ENCODE peak calls at places on chromosomes 6 and 20, in six cellular contexts. E, R, A, M, P and D are unnamed samples.

GRCh38 chr6:33543116-33543515 is 37.0 kb downstream of the BAK1 start:
- DNase-seq in E (no peak), R (no peak), A (no peak), M (no peak), P (no peak), D (no peak)

GRCh38 chr6:161152904-161153662 is 120.8 kb downstream of the AGPAT4 start:
- DNase-seq in E (no peak), R (peak), A (peak), M (no peak), P (peak), D (no peak)

GRCh38 chr6:42984924-42985475 is 630 bp downstream of the PPP2R5D start:
- DNase-seq in E (no peak), R (no peak), A (peak), M (peak), P (no peak), D (no peak)

GRCh38 chr20:23609486-23610109 is 3.9 kb upstream of the CST9 start:
- DNase-seq in E (no peak), R (no peak), A (no peak), M (no peak), P (no peak), D (no peak)

GRCh38 chr6:166173292-166173951 is 5.8 kb upstream of the TBXT start:
- DNase-seq in E (no peak), R (no peak), A (no peak), M (no peak), P (no peak), D (no peak)

GRCh38 chr20:2946988-2947961 is 74.0 kb downstream of the PTPRA start:
- DNase-seq in E (no peak), R (no peak), A (peak), M (no peak), P (no peak), D (peak)

GRCh38 chr6:136792066-136792944 is at the start of gene MAP3K5:
- DNase-seq in E (peak), R (peak), A (peak), M (peak), P (peak), D (peak)

GRCh38 chr6:120992257-120992656 is 342.0 kb downstream of the TBC1D32 start:
- DNase-seq in E (no peak), R (no peak), A (no peak), M (no peak), P (no peak), D (no peak)

GRCh38 chr6:145015739-145016558 is 719.4 kb downstream of the EPM2A start:
- DNase-seq in E (no peak), R (peak), A (peak), M (no peak), P (peak), D (peak)

GRCh38 chr20:37552415-37552814 is 24.7 kb upstream of the BLCAP start:
- DNase-seq in E (no peak), R (no peak), A (no peak), M (no peak), P (no peak), D (peak)

GRCh38 chr20:47549671-47550070 is 48.0 kb downstream of the NCOA3 start:
- DNase-seq in E (no peak), R (no peak), A (no peak), M (no peak), P (no peak), D (no peak)

GRCh38 chr6:109332748-109333147 is 49.5 kb downstream of the CD164 start:
- DNase-seq in E (no peak), R (no peak), A (no peak), M (no peak), P (peak), D (no peak)